ENCODE peak calls at places on chromosome 18, in six cellular contexts. J, C, U, F, E and L are unnamed samples. For H3K9me3, the result is how much of the 10 kb centered on the place peaks cover.

GRCh38 chr18:63161728-63162195 is 157.8 kb downstream of the BCL2 start:
- DNase-seq in J (peak), U (peak), E (peak), C (no peak), F (peak), L (peak)

GRCh38 chr18:61340148-61340547 is 6.9 kb downstream of the CDH20 start:
- DNase-seq in J (no peak), C (no peak), E (no peak), U (no peak), F (no peak), L (no peak)

GRCh38 chr18:32208012-32208411 is 18.2 kb downstream of the MEP1B start:
- DNase-seq in J (no peak), C (no peak), F (no peak), U (no peak), E (no peak), L (no peak)

GRCh38 chr18:58476521-58477210 is 152.2 kb downstream of the ALPK2 start:
- DNase-seq in C (no peak), E (no peak), U (no peak), J (no peak), F (no peak), L (no peak)

GRCh38 chr18:67549946-67550345 is 33.4 kb upstream of the DSEL start:
- DNase-seq in E (no peak), C (no peak), F (no peak), U (no peak), J (no peak), L (no peak)

GRCh38 chr18:25568926-25569325 is 217.0 kb upstream of the ZNF521 start:
- DNase-seq in J (no peak), E (no peak), F (no peak), C (no peak), U (no peak), L (no peak)

GRCh38 chr18:37391698-37392548 is 173.7 kb downstream of the CELF4 start:
- DNase-seq in J (peak), F (no peak), E (no peak), C (no peak), U (no peak), L (no peak)

GRCh38 chr18:55381277-55381676 is 206.7 kb downstream of the TCF4 start:
- DNase-seq in J (peak), E (no peak), F (no peak), C (no peak), U (no peak), L (no peak)

GRCh38 chr18:26802330-26803200 is 62.9 kb downstream of the AQP4 start:
- DNase-seq in E (no peak), U (no peak), C (no peak), F (no peak), J (no peak), L (no peak)

GRCh38 chr18:74796928-74797576 is 199.4 kb downstream of the ZNF407 start:
- DNase-seq in F (no peak), J (peak), E (no peak), C (peak), U (no peak), L (no peak)

GRCh38 chr18:23529597-23529996 is 26.3 kb downstream of the RMC1 start:
- DNase-seq in U (no peak), J (no peak), F (no peak), C (no peak), E (no peak), L (no peak)

GRCh38 chr18:3261393-3262233 is at the start of gene MYL12B:
- DNase-seq in U (peak), F (peak), E (no peak), C (peak), J (peak), L (peak)

GRCh38 chr18:58117685-58118403 is 73.8 kb downstream of the NEDD4L start:
- DNase-seq in E (no peak), C (peak), J (no peak), F (peak), U (no peak), L (no peak)

GRCh38 chr18:10089881-10090280 is 176.1 kb downstream of the VAPA start:
- DNase-seq in E (no peak), F (no peak), J (no peak), U (no peak), C (peak), L (no peak)

GRCh38 chr18:67402543-67402942 is 114.0 kb downstream of the DSEL start:
- DNase-seq in E (no peak), C (no peak), U (no peak), J (no peak), F (no peak), L (no peak)

GRCh38 chr18:23662309-23663263 is at the start of gene ANKRD29:
- DNase-seq in C (peak), U (peak), J (peak), F (peak), E (no peak), L (no peak)

GRCh38 chr18:3025544-3025943 is 12.6 kb upstream of the LPIN2 start:
- DNase-seq in F (no peak), E (no peak), U (no peak), J (no peak), C (no peak), L (no peak)

GRCh38 chr18:32881009-32881408 is 108.2 kb upstream of the KLHL14 start:
- DNase-seq in E (no peak), C (no peak), F (no peak), U (no peak), J (no peak), L (no peak)

GRCh38 chr18:42644729-42645131 is 470.8 kb downstream of the RIT2 start:
- DNase-seq in E (no peak), J (no peak), U (no peak), C (no peak), F (no peak), L (no peak)

GRCh38 chr18:68215931-68216330 is 499.0 kb downstream of the TMX3 start:
- DNase-seq in E (no peak), J (no peak), F (no peak), C (no peak), U (no peak), L (no peak)

GRCh38 chr18:13530215-13530878 is 196.0 kb downstream of the FAM210A start:
- DNase-seq in J (no peak), E (no peak), F (no peak), C (no peak), U (no peak), L (no peak)

GRCh38 chr18:13530879-13531387 is 195.4 kb downstream of the FAM210A start:
- DNase-seq in F (peak), E (peak), J (peak), U (no peak), C (peak), L (peak)

GRCh38 chr18:13528739-13529392 is 197.5 kb downstream of the FAM210A start:
- DNase-seq in E (no peak), F (no peak), U (no peak), J (no peak), C (no peak), L (no peak)

GRCh38 chr18:13532406-13533075 is 193.8 kb downstream of the FAM210A start:
- DNase-seq in J (no peak), C (no peak), F (no peak), U (no peak), E (no peak), L (no peak)

GRCh38 chr18:13531681-13532325 is 194.6 kb downstream of the FAM210A start:
- DNase-seq in J (no peak), U (no peak), F (no peak), E (no peak), C (no peak), L (no peak)
- H3K9me3 ChIP-seq in J (under half), U (under half), F (under half), E (under half), C (under half), L (under half)

GRCh38 chr18:48918660-48919415 is 31.9 kb downstream of the SMAD7 start:
- DNase-seq in E (no peak), F (no peak), U (peak), J (no peak), C (no peak), L (peak)

GRCh38 chr18:48915621-48916425 is 34.9 kb downstream of the SMAD7 start:
- DNase-seq in E (no peak), J (no peak), U (peak), F (no peak), C (no peak), L (peak)

GRCh38 chr18:48919547-48919946 is 31.2 kb downstream of the SMAD7 start:
- DNase-seq in E (no peak), F (no peak), U (peak), C (no peak), J (no peak), L (peak)

GRCh38 chr18:48917579-48918101 is 33.1 kb downstream of the SMAD7 start:
- DNase-seq in E (no peak), J (no peak), F (no peak), U (peak), C (no peak), L (peak)

GRCh38 chr18:48918156-48918555 is 32.6 kb downstream of the SMAD7 start:
- DNase-seq in C (no peak), E (no peak), F (no peak), J (peak), U (no peak), L (peak)
- H3K4me3 ChIP-seq in C (no peak), E (no peak), F (no peak), J (peak), U (no peak), L (no peak)

GRCh38 chr18:76457957-76458356 is 37.1 kb downstream of the ZNF516 start:
- DNase-seq in C (no peak), E (no peak), F (no peak), U (no peak), J (no peak), L (no peak)
- TF ChIP-seq CTCF in C (no peak), E (no peak), F (no peak), U (no peak), J (no peak), L (no peak)

GRCh38 chr18:79932907-79933306 is 18.5 kb downstream of the SLC66A2 start:
- DNase-seq in E (no peak), J (no peak), F (no peak), U (no peak), C (no peak), L (no peak)
- H3K9me3 ChIP-seq in E (under half), J (under half), F (under half), U (under half), C (under half), L (under half)

GRCh38 chr18:53747761-53748160 is 476.7 kb downstream of the MBD2 start:
- DNase-seq in F (no peak), E (no peak), C (no peak), U (no peak), J (no peak), L (no peak)

GRCh38 chr18:53739700-53740099 is 484.8 kb downstream of the MBD2 start:
- DNase-seq in J (no peak), E (no peak), U (no peak), C (no peak), F (no peak), L (no peak)

GRCh38 chr18:53745986-53746385 is 478.5 kb downstream of the MBD2 start:
- DNase-seq in U (no peak), F (no peak), J (no peak), C (no peak), E (no peak), L (no peak)

DNA sequence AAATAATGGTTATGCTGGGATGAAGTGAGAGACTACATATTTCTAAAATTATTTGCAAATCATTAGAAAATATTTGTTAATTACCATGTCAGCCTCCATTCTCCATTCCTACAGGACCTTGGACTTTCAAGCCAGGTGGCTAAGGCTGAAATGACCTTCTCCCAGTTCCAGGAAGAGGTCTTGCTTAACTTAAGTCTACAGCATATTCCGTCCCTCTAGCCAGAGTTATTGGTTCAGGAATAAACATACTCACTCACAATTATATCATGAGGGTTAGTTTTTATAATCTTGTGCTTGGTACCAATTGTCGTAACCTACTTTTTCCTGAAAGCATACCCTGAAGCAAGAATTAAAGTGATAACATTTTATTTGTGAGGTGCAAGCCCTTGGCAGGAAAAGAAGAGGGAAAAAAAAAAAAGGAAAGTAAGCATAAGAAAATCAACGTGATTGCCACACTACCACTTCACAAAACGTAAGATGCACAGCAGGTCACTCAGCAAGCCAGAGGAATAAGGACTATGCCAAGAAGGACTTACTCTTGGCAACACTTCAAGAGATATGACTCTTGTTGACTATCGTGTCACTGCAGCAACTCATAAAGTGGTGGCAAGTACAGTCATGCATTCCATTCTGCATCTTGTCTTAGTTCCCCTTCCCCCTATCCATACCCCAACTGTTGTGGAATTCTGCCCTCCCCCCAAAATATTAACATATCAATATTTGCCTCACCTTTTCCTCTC is 479.1 kb downstream of the MBD2 start:
- DNase-seq in U (no peak), F (no peak), C (no peak), J (no peak), E (no peak), L (no peak)
- H3K4me3 ChIP-seq in U (no peak), F (no peak), C (no peak), J (no peak), E (no peak), L (no peak)

GRCh38 chr18:21991897-21992296 is 177.5 kb upstream of the GATA6 start:
- DNase-seq in F (no peak), E (no peak), C (no peak), U (no peak), J (no peak), L (no peak)

GRCh38 chr18:21998531-21998930 is 170.9 kb upstream of the GATA6 start:
- DNase-seq in F (no peak), U (no peak), J (no peak), E (no peak), C (peak), L (no peak)

GRCh38 chr18:21996261-21996892 is 173.0 kb upstream of the GATA6 start:
- DNase-seq in U (peak), E (no peak), J (no peak), C (no peak), F (no peak), L (peak)

GRCh38 chr18:22001912-22002487 is 167.4 kb upstream of the GATA6 start:
- DNase-seq in J (no peak), E (no peak), U (no peak), C (no peak), F (no peak), L (no peak)

DNA sequence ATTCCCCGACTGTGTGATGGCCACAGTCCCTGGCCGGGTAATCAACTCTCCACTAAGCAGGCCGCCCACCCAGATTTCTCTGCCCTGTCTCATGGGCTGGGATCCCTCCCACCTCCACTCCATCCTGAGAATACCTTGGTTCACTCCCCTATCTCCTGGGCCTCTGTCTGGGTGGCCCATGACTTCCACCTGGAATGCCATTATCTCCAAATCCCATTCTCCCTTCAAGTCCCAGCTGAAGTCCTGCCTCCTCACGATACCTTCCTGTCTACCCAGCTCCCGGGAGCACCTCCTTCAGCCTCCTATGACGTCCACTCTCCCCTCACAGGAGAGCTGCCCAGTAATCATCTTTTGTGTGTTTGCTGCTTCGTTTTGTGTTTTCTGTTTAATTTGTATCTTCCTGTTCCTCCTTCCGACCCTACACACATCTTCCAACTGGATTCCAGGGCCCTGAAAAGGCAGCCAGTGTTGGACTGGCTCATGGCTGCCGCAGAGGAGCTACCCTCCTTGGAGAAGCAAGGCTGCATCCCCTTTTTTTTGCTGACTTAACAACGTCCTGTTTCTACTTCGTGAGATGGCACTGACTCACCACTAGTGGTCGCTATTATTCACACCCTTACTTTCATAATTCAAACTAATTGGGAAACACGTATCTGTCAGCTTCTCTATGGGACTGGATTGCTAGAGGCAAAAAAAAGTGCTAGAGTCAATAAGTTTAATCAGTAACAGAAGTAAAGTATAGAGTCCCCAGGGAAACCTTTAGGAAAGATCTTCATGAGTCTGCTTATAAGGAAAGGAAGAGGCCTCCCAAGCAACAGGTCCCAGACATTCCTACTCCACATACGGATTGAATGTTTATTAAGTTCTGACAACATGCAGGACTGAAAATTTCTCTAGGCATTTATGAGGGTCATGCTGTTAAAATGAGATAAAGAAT is 171.9 kb upstream of the GATA6 start:
- DNase-seq in E (no peak), U (no peak), J (peak), C (peak), F (no peak), L (no peak)
- TF ChIP-seq CTCF in E (peak), U (peak), J (peak), C (peak), F (peak), L (peak)

GRCh38 chr18:35306588-35307250 is 16.7 kb upstream of the ZSCAN30 start:
- DNase-seq in U (no peak), E (no peak), J (no peak), C (no peak), F (no peak), L (no peak)
- H3K9me3 ChIP-seq in U (under half), E (half or more), J (under half), C (under half), F (half or more), L (half or more)